ENCODE peak calls at places on chromosomes 11 and 22, in ten cellular contexts. T, E, D, Z, V, C, Y, N, R and G are unnamed samples.

GRCh38 chr11:69308531-69308930 is 14.6 kb downstream of the MYEOV start:
- DNase-seq in V (no peak), C (no peak), R (no peak), Y (no peak), N (no peak), E (no peak), T (no peak), D (no peak), Z (no peak), G (no peak)

GRCh38 chr11:11993814-11994213 is 14.6 kb downstream of the DKK3 start:
- DNase-seq in Y (no peak), D (peak; percentile 88), N (no peak), C (peak; percentile 86), V (no peak), R (no peak), Z (no peak), T (peak; percentile 41), E (no peak), G (no peak)

GRCh38 chr11:116901211-116901610 is 63.8 kb upstream of the APOA1 start:
- DNase-seq in R (no peak), V (no peak), Z (no peak), T (no peak), N (no peak), Y (no peak), D (no peak), E (no peak), C (no peak), G (no peak)

GRCh38 chr11:113242060-113242459 is 72.3 kb upstream of the TTC12 start:
- DNase-seq in Y (no peak), R (no peak), D (no peak), C (no peak), Z (no peak), E (no peak), N (no peak), T (no peak), V (no peak), G (no peak)

GRCh38 chr11:121207485-121208115 is 85.0 kb upstream of the SC5D start:
- DNase-seq in N (no peak), D (no peak), Z (no peak), T (no peak), Y (no peak), V (no peak), E (no peak), R (no peak), C (no peak), G (no peak)

GRCh38 chr11:123429336-123429735 is 733 bp upstream of the GRAMD1B start:
- DNase-seq in T (no peak), N (no peak), V (no peak), E (no peak), Z (no peak), Y (no peak), C (peak; percentile 86), D (peak; percentile 53), R (no peak), G (no peak)

GRCh38 chr11:18792066-18792591 is 531 bp upstream of the PTPN5 start:
- DNase-seq in T (no peak), R (no peak), V (no peak), D (no peak), N (no peak), E (no peak), Y (no peak), C (no peak), Z (no peak), G (no peak)

GRCh38 chr22:43442386-43443060 is 30.7 kb downstream of the MPPED1 start:
- DNase-seq in C (no peak), Y (no peak), D (no peak), V (no peak), E (no peak), R (no peak), Z (no peak), T (no peak), N (peak; percentile 58), G (no peak)

GRCh38 chr11:58926251-58926650 is 13.0 kb upstream of the GLYATL1 start:
- DNase-seq in C (peak; percentile 72), T (no peak), D (no peak), N (no peak), R (no peak), Z (no peak), E (no peak), Y (no peak), V (no peak), G (no peak)

GRCh38 chr11:102553835-102554282 is 23.3 kb upstream of the MMP7 start:
- DNase-seq in C (no peak), V (no peak), T (no peak), Z (no peak), Y (no peak), N (no peak), R (no peak), E (no peak), D (no peak), G (no peak)
- TF ChIP-seq POLR2A in C (no peak), V (no peak), T (no peak), Z (no peak), Y (no peak), N (no peak), R (no peak), E (no peak), D (no peak), G (no peak)

GRCh38 chr11:92129811-92130210 is 94.8 kb upstream of the FAT3 start:
- DNase-seq in E (no peak), R (no peak), Z (no peak), N (no peak), Y (no peak), V (no peak), D (no peak), C (no peak), T (no peak), G (no peak)

GRCh38 chr11:92128026-92128425 is 96.6 kb upstream of the FAT3 start:
- DNase-seq in E (no peak), D (no peak), V (no peak), R (no peak), C (no peak), Z (no peak), Y (no peak), T (no peak), N (no peak), G (no peak)

GRCh38 chr11:92130432-92130831 is 94.2 kb upstream of the FAT3 start:
- DNase-seq in N (no peak), Z (no peak), V (no peak), R (no peak), D (no peak), E (no peak), T (no peak), Y (no peak), C (peak; percentile 8), G (no peak)

GRCh38 chr11:92136792-92137191 is 87.8 kb upstream of the FAT3 start:
- DNase-seq in Y (no peak), E (peak; percentile 8), C (no peak), R (no peak), T (no peak), D (no peak), N (no peak), V (no peak), Z (no peak), G (no peak)

DNA sequence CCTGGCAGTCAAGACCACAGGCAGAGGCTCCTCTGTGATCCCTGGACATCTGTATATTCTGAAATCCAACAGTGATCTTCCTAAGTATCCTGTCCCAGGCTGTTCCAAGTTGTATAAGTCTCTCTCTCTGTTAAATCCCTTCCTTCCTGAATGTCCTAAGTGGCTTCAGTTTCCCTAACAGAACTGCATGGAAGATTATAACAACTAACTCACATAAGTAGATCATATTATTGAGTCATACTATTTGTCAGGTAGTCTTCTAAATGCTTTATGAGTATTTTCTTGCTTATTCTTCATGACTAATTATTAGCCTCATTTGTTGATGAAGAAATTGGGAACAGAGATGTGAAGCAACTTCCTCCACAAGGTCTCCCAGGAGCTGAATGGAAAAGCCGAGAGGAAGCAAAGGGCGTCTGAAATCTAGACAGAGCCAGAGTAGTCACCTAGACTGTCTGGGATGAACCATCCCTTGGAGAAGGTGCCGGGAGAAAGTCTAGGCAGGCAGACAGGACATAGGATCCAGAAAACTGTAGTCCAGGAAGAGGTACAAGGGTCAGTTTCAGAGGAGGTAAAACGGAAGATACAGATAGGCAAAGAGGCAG is 93.2 kb upstream of the FAT3 start:
- DNase-seq in V (no peak), N (no peak), Z (no peak), C (no peak), E (no peak), T (no peak), D (no peak), Y (no peak), R (no peak), G (no peak)
- TF ChIP-seq POLR2A in V (no peak), N (no peak), Z (no peak), C (no peak), E (no peak), T (no peak), D (no peak), Y (no peak), R (no peak), G (no peak)

DNA sequence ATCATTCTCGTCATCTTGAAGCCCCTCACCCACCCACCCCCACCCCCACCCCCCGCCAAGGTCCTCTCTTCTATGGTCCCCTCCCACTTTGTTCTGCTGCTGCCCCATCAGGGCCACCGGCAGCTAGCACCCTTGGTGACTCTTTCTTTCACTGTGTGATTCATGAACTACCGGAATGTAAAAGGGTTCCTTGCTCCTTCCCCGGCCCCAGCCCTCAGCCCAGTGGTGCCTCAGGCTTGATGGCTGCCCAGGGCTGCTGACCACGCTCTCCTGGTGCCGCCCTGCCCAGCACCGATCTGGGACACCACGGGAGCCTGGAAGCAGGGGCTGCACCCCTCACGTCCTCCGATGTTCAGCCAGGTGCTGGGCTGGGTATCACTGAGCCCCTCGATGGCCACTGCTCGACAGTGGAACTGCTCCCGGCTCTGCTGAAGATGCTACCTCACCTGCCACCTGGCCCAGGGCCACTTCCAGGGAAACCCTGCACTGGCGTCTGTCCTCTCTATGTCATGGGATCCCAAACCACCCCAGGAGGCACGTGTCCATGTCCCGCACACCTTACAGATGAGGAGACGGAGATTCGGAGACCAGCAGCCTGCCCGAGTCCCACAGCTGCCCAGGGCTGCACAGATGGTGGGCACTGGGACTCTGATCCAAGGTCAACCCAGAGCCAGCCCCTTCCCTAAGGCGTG is 39.7 kb downstream of the IGLL5 start:
- DNase-seq in E (no peak), Y (no peak), T (no peak), R (no peak), V (no peak), D (no peak), C (no peak), Z (no peak), N (no peak), G (no peak)
- TF ChIP-seq POLR2A in E (no peak), Y (no peak), T (no peak), R (no peak), V (no peak), D (no peak), C (no peak), Z (no peak), N (no peak), G (no peak)

DNA sequence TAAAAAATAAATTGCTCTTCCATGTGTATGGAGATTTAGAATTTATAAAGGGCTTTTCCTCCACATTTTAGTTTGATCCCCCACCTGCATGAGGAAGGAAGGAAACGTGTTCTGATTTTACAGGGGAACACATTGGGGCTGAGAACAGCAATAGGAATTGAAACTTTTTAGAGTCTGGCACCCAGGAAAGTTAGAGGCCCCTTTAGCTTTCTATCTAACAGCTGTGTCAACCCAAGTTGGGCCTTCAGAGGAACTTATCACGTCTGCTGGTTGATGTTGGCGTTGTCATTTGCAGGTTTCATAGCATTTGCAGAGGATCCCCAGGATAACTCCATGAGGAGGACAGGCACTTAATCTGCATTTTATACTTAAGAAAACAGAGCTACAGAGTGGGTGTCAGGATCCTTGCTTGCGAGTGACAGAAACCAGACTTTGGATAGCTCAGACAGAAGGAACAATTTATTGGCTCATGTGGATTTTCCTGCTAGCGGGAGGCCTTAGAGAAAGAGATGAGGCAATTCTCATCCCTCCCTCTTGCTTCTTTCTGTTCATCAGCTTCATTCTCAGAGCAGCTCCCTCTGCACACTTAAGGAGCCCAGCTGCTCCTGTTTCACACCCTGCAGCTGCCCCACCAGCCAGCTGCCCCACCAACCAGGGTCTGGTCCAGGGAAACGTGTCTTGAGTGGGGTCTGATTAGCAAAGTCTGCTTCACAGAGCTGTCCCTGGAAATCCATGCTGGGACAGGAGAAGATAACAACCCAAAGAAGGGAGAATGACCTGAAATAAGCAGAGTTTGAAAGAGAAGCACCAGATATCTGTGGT is 92.5 kb upstream of the OR4B1 start:
- DNase-seq in R (no peak), C (no peak), D (no peak), T (no peak), Y (no peak), E (no peak), V (no peak), N (no peak), Z (no peak), G (no peak)
- TF ChIP-seq POLR2A in R (no peak), C (no peak), D (no peak), T (no peak), Y (no peak), E (no peak), V (no peak), N (no peak), Z (no peak), G (no peak)